ENCODE peak calls at places on chromosomes 7 and 10, in nine cellular contexts. K is lower leg skin, S is endothelial cell, L is natural killer cell, M is MM.1S, U is HFFc6, F is endodermal cell, Z is PC-9, E is ascending aorta. Q is an unnamed sample.
A peak's percentile ranks its signal among the peaks of the same experiment; 100 is the strongest.

GRCh38 chr7:27576360-27576944 is 86.2 kb downstream of the HIBADH start:
- DNase-seq in K (no peak), S (peak; percentile 13), L (no peak), M (peak; percentile 47), U (peak; percentile 45), F (no peak), Z (no peak), E (no peak), Q (no peak)

GRCh38 chr10:102322914-102323313 is 72.6 kb upstream of the NFKB2 start:
- DNase-seq in K (no peak), S (no peak), L (peak; percentile 39), M (peak; percentile 52), U (no peak), F (no peak), Z (no peak), E (no peak), Q (no peak)

GRCh38 chr7:36360244-36360643 is 29.4 kb upstream of the ANLN start:
- DNase-seq in K (no peak), S (no peak), L (no peak), M (no peak), U (no peak), F (peak; percentile 55), Z (no peak), E (no peak), Q (no peak)

GRCh38 chr10:279232-279631 is 144.0 kb downstream of the ZMYND11 start:
- DNase-seq in K (no peak), S (no peak), L (no peak), M (no peak), U (no peak), F (no peak), Z (no peak), E (no peak), Q (no peak)

GRCh38 chr7:82291931-82292330 is 151.6 kb downstream of the CACNA2D1 start:
- DNase-seq in K (no peak), S (no peak), L (no peak), M (no peak), U (no peak), F (no peak), Z (peak; percentile 42), E (no peak), Q (no peak)

GRCh38 chr10:73644015-73644743 is 2.9 kb upstream of the MYOZ1 start:
- DNase-seq in K (no peak), S (peak; percentile 67), L (no peak), M (peak; percentile 54), U (peak; percentile 60), F (peak; percentile 82), Z (peak; percentile 48), E (peak; percentile 74), Q (no peak)

GRCh38 chr10:56973766-56974165 is 612.7 kb upstream of the ZWINT start:
- DNase-seq in K (no peak), S (no peak), L (no peak), M (no peak), U (no peak), F (no peak), Z (no peak), E (no peak), Q (no peak)

GRCh38 chr7:136958016-136958415 is 89.6 kb downstream of the CHRM2 start:
- DNase-seq in K (no peak), S (no peak), L (no peak), M (no peak), U (no peak), F (no peak), Z (no peak), E (no peak), Q (no peak)

DNA sequence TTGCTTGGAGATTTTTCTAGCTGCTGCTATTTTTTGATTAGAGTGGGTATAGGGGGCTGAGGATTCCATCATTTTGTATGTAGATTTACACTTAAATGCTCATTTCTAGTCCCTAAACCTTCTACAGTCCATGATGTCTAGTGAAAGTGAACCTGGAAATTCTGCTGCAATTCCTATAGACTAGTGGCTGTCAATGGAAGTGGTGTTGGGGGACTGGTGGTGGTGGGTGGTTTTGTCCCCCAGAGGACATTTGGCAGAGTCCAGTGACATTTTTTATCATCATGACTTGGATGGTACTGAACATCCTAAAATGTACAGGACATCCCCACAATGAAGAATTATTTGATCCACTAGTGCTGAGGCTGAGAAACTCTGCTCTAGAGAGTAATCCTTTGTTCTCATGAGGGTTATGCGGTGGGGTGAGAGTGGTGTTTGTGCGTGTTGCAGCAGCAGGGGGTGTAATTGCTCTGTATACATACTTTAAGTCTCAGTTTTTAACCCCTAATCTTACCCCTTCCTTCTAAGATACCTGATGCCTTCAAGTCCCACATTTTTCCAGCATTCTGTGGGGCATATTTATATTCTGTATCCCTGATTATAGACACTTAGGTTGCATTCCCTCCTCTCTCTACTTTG is 35.0 kb downstream of the KIF11 start:
- DNase-seq in K (no peak), S (no peak), L (no peak), M (no peak), U (no peak), F (peak; percentile 45), Z (no peak), E (no peak), Q (no peak)
- TF ChIP-seq CTCF in K (no peak), S (no peak), L (no peak), M (no peak), U (peak; percentile 17), F (peak; percentile 59), Z (no peak), E (no peak), Q (no peak)

GRCh38 chr7:116582806-116583444 is 58.1 kb downstream of the CAV1 start:
- DNase-seq in K (no peak), S (no peak), L (no peak), M (peak; percentile 79), U (peak; percentile 98), F (no peak), Z (no peak), E (peak; percentile 86), Q (no peak)
- TF ChIP-seq CTCF in K (no peak), S (no peak), L (no peak), M (peak; percentile 5), U (peak; percentile 44), F (no peak), Z (no peak), E (no peak), Q (no peak)

DNA sequence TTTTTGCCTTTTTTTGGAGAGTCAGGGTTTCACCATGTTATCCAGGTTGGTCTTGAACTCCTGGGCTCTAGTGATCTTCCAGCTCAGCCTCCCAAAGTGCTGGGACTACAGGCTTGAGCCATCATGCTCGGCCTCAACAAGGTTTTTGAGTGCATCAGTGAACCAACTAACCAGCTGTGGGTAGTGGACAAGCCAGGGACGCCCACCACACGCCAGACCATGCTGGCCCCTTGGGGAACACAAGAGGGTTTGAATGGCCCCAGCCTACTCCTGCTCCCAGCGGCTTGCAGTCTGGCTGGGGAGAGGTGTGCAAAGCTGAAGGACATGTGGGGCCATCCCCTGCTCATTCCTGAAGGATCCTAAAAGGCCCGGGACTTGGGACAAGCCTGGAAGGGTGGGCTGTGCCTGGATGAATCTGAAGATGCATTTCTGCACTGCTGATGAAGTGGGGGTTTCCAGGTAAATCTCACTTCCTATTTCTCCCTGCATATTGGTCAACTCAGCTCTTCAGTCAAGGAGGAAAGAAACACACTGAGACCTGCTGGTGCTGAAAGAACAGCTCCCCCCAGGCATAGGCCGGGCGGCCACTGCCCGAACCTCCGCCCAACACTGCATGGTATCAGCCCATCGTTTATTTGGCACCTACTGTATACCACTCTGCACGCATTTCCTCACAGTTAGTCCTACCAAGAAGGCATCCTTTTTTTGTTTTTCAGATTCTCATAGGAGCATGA is 6.9 kb downstream of the MMD2 start:
- DNase-seq in K (no peak), S (peak; percentile 36), L (no peak), M (peak; percentile 28), U (peak; percentile 3), F (peak; percentile 84), Z (no peak), E (no peak), Q (no peak)
- TF ChIP-seq CTCF in K (no peak), S (no peak), L (no peak), M (no peak), U (no peak), F (no peak), Z (no peak), E (no peak), Q (no peak)

GRCh38 chr7:45986355-45987298 is 65.6 kb upstream of the IGFBP3 start:
- DNase-seq in K (no peak), S (no peak), L (no peak), M (no peak), U (no peak), F (peak; percentile 24), Z (peak; percentile 28), E (no peak), Q (no peak)

GRCh38 chr7:45983720-45984032 is 62.6 kb upstream of the IGFBP3 start:
- DNase-seq in K (peak; percentile 72), S (no peak), L (no peak), M (no peak), U (no peak), F (no peak), Z (no peak), E (no peak), Q (no peak)

GRCh38 chr7:45982912-45983719 is 62.0 kb upstream of the IGFBP3 start:
- DNase-seq in K (no peak), S (no peak), L (no peak), M (no peak), U (no peak), F (peak; percentile 20), Z (no peak), E (no peak), Q (no peak)

GRCh38 chr7:45985902-45986301 is 64.8 kb upstream of the IGFBP3 start:
- DNase-seq in K (no peak), S (no peak), L (no peak), M (no peak), U (peak; percentile 73), F (peak; percentile 43), Z (peak; percentile 65), E (no peak), Q (no peak)

DNA sequence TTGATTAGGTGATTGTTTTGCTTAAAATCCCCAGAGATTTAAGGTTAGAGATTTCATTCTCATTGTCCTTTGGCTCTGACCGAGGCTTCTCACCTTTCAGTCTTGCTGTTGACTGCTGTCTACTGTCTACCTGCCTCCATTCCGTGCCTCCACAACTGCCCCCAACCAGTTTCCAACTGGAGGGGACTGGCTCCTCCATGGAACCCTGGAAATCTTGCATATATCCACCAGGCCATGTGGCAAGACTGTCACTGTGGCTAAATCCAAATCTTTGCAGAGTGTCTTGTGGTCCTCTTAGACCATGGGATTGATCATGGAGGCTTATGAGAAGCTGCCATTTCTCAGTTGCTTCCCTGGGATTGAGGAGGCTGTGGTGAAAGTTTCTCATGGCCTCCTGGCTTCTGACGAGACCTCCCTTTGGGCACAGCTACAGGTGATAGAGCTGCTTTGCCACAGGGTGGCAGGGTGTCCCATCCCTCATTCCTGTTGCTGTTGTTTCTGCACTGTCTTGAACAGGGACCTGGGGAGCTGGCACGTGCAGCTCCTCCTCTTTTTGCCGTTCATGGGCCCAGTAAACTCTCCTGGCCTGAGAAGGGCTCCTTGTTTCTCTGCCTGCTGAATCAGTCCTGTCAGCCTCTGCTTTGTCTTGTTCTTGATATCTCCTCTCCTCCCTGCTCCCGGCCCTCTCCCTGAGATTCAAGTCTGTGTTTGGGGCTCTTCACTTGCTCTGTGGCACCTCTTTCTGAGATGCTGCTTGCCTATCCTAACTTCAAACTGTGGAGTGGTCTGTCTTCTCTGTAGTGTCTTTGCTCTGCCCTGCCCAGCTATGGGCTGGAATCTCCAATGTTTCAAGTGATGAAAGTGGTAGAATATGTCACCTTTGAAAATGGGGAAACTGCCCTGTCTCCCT is 63.6 kb upstream of the IGFBP3 start:
- DNase-seq in K (no peak), S (no peak), L (no peak), M (peak; percentile 52), U (no peak), F (peak; percentile 49), Z (no peak), E (no peak), Q (no peak)
- TF ChIP-seq CTCF in K (no peak), S (no peak), L (no peak), M (peak; percentile 41), U (peak; percentile 32), F (peak; percentile 57), Z (peak; percentile 36), E (no peak), Q (no peak)

GRCh38 chr10:28592953-28593352 is 60.0 kb downstream of the WAC start:
- DNase-seq in K (no peak), S (no peak), L (no peak), M (no peak), U (peak; percentile 69), F (no peak), Z (peak; percentile 74), E (no peak), Q (no peak)
- TF ChIP-seq CTCF in K (no peak), S (no peak), L (no peak), M (no peak), U (no peak), F (no peak), Z (no peak), E (no peak), Q (no peak)